ENCODE peak calls at places on chromosomes 13 and 19, in seven cellular contexts. R is bronchial epithelial cell, X is fibroblast of villous mesenchyme, U is NB4, G is glutamatergic neuron, O is GM13976, T is OCI-LY7. I is an unnamed sample.

GRCh38 chr19:2567580-2567979 is 91.7 kb downstream of the GADD45B start:
- DNase-seq in R (no peak), X (peak), U (no peak), G (no peak), O (no peak), T (no peak), I (no peak)

GRCh38 chr19:1567116-1567847 is 843 bp downstream of the MEX3D start:
- DNase-seq in R (no peak), X (peak), U (no peak), G (peak), O (no peak), T (no peak), I (no peak)

GRCh38 chr13:106635616-106636015 is 67.7 kb upstream of the ARGLU1 start:
- DNase-seq in R (no peak), X (no peak), U (no peak), G (no peak), O (no peak), T (no peak), I (no peak)

GRCh38 chr13:98824376-98825160 is 72.1 kb upstream of the SLC15A1 start:
- DNase-seq in R (peak), X (no peak), U (no peak), G (no peak), O (no peak), T (peak), I (no peak)

GRCh38 chr13:98454389-98454881 is 122.5 kb downstream of the STK24 start:
- DNase-seq in R (peak), X (peak), U (no peak), G (no peak), O (no peak), T (no peak), I (no peak)

GRCh38 chr19:40280608-40281221 is 4.4 kb downstream of the AKT2 start:
- DNase-seq in R (no peak), X (no peak), U (no peak), G (no peak), O (no peak), T (peak), I (no peak)

GRCh38 chr13:106318941-106319411 is 216.5 kb downstream of the EFNB2 start:
- DNase-seq in R (peak), X (peak), U (peak), G (no peak), O (no peak), T (no peak), I (no peak)

GRCh38 chr19:56595548-56595899 is 422 bp downstream of the ZNF71 start:
- DNase-seq in R (peak), X (no peak), U (no peak), G (no peak), O (no peak), T (no peak), I (no peak)

GRCh38 chr19:40213251-40213793 is 4.9 kb downstream of the TTC9B start:
- DNase-seq in R (no peak), X (no peak), U (no peak), G (no peak), O (no peak), T (no peak), I (no peak)

GRCh38 chr19:12800344-12800732 is 1.3 kb downstream of the PRDX2 start:
- DNase-seq in R (no peak), X (no peak), U (no peak), G (no peak), O (no peak), T (no peak), I (peak)

GRCh38 chr19:43618921-43619261 is 538 bp downstream of the ZNF428 start:
- DNase-seq in R (no peak), X (no peak), U (peak), G (peak), O (peak), T (peak), I (peak)

GRCh38 chr19:55410168-55410567 is 2.6 kb upstream of the UBE2S start:
- DNase-seq in R (no peak), X (no peak), U (no peak), G (no peak), O (no peak), T (no peak), I (no peak)

GRCh38 chr19:6632002-6632621 is 37.8 kb downstream of the TNFSF14 start:
- DNase-seq in R (peak), X (peak), U (peak), G (peak), O (peak), T (peak), I (peak)

GRCh38 chr19:14515501-14516047 is 2.6 kb downstream of the DNAJB1 start:
- DNase-seq in R (no peak), X (no peak), U (no peak), G (no peak), O (no peak), T (no peak), I (peak)

GRCh38 chr19:24033308-24033961 is 53.6 kb upstream of the ZNF254 start:
- DNase-seq in R (peak), X (peak), U (peak), G (peak), O (peak), T (peak), I (peak)

GRCh38 chr19:4581381-4582111 is 22.1 kb upstream of the SEMA6B start:
- DNase-seq in R (no peak), X (no peak), U (peak), G (peak), O (peak), T (peak), I (peak)

GRCh38 chr19:5436101-5436947 is 18.9 kb upstream of the ZNRF4 start:
- DNase-seq in R (no peak), X (no peak), U (no peak), G (peak), O (no peak), T (no peak), I (peak)

GRCh38 chr19:48006762-48007161 is 12.3 kb downstream of the ELSPBP1 start:
- DNase-seq in R (no peak), X (no peak), U (peak), G (no peak), O (no peak), T (peak), I (no peak)

GRCh38 chr19:41366089-41366488 is 2.1 kb upstream of the B9D2 start:
- DNase-seq in R (no peak), X (no peak), U (no peak), G (no peak), O (no peak), T (peak), I (peak)

GRCh38 chr13:40640845-40641458 is 25.5 kb downstream of the FOXO1 start:
- DNase-seq in R (peak), X (no peak), U (peak), G (no peak), O (no peak), T (no peak), I (no peak)

GRCh38 chr19:44879309-44880065 is 11.6 kb upstream of the TOMM40 start:
- DNase-seq in R (no peak), X (no peak), U (no peak), G (no peak), O (no peak), T (no peak), I (no peak)

GRCh38 chr13:40494513-40494912 is 171.9 kb downstream of the FOXO1 start:
- DNase-seq in R (no peak), X (no peak), U (no peak), G (no peak), O (no peak), T (peak), I (no peak)

GRCh38 chr19:5534787-5535586 is 32.8 kb downstream of the TINCR start:
- DNase-seq in R (no peak), X (no peak), U (peak), G (peak), O (no peak), T (peak), I (no peak)

GRCh38 chr19:3440082-3440481 is 40.2 kb downstream of the SMIM24 start:
- DNase-seq in R (no peak), X (peak), U (peak), G (peak), O (peak), T (peak), I (peak)

GRCh38 chr13:109345433-109345941 is 440.9 kb downstream of the IRS2 start:
- DNase-seq in R (peak), X (peak), U (no peak), G (no peak), O (no peak), T (no peak), I (no peak)

GRCh38 chr13:77779461-77780272 is 82.2 kb downstream of the SLAIN1 start:
- DNase-seq in R (peak), X (peak), U (peak), G (no peak), O (peak), T (peak), I (peak)

GRCh38 chr13:110017379-110017778 is 231.0 kb upstream of the IRS2 start:
- DNase-seq in R (peak), X (peak), U (no peak), G (no peak), O (no peak), T (no peak), I (no peak)

GRCh38 chr13:35866801-35867200 is 264.4 kb downstream of the DCLK1 start:
- DNase-seq in R (no peak), X (no peak), U (no peak), G (no peak), O (no peak), T (no peak), I (no peak)

GRCh38 chr19:31772915-31773314 is 423.7 kb upstream of the TSHZ3 start:
- DNase-seq in R (no peak), X (no peak), U (no peak), G (no peak), O (no peak), T (no peak), I (no peak)

GRCh38 chr13:53001871-53002270 is 26.7 kb upstream of the OLFM4 start:
- DNase-seq in R (peak), X (no peak), U (no peak), G (no peak), O (no peak), T (no peak), I (no peak)

GRCh38 chr13:25798998-25799397 is 252.8 kb downstream of the SHISA2 start:
- DNase-seq in R (no peak), X (no peak), U (no peak), G (no peak), O (no peak), T (no peak), I (no peak)

GRCh38 chr13:35345992-35346391 is 130.5 kb downstream of the MAB21L1 start:
- DNase-seq in R (no peak), X (no peak), U (no peak), G (no peak), O (no peak), T (no peak), I (no peak)

GRCh38 chr19:1027953-1028902 is 1.8 kb downstream of the CNN2 start:
- DNase-seq in R (peak), X (peak), U (peak), G (no peak), O (peak), T (peak), I (peak)

GRCh38 chr19:16654621-16655020 is 5.3 kb downstream of the SMIM7 start:
- DNase-seq in R (no peak), X (no peak), U (no peak), G (no peak), O (no peak), T (no peak), I (no peak)

GRCh38 chr19:4754248-4754647 is 30.6 kb upstream of the DPP9 start:
- DNase-seq in R (peak), X (no peak), U (peak), G (no peak), O (no peak), T (no peak), I (no peak)

GRCh38 chr19:5186293-5187050 is 154.1 kb downstream of the PTPRS start:
- DNase-seq in R (peak), X (peak), U (no peak), G (no peak), O (no peak), T (no peak), I (no peak)

GRCh38 chr19:3982701-3983541 is 2.3 kb downstream of the EEF2 start:
- DNase-seq in R (peak), X (peak), U (peak), G (no peak), O (no peak), T (no peak), I (no peak)

GRCh38 chr19:15550847-15551182 is 42.5 kb downstream of the CYP4F22 start:
- DNase-seq in R (no peak), X (no peak), U (no peak), G (no peak), O (peak), T (no peak), I (no peak)

GRCh38 chr19:54432144-54432738 is 16.8 kb upstream of the LENG8 start:
- DNase-seq in R (peak), X (no peak), U (no peak), G (no peak), O (no peak), T (no peak), I (no peak)

GRCh38 chr13:100044936-100045335 is 44.0 kb upstream of the PCCA start:
- DNase-seq in R (no peak), X (no peak), U (no peak), G (no peak), O (no peak), T (no peak), I (no peak)

GRCh38 chr13:48647625-48648024 is 6.1 kb upstream of the CYSLTR2 start:
- DNase-seq in R (no peak), X (no peak), U (no peak), G (no peak), O (no peak), T (peak), I (no peak)
- TF ChIP-seq CTCF in R (no peak), X (peak), U (no peak), G (no peak), O (no peak), T (peak), I (peak)

DNA sequence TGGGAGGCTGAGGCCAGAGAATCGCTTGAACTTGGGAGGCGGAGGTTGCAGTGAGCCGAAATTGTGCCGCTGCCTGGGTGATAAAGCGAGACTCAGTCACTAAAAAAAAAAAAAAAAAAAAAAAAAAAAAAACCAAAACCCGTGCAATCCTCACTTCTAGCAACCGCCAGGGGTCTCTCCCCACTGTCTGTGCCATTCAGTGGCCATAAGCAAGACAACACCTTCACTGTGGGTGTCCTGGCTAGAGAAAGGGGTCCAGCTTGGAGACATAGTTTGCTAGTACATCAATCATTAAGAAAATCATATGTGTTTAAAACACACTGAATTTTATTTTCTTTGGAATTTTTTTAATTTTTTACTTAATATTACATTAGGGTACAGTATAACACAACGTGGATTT is 68.2 kb downstream of the RASL11A start:
- DNase-seq in R (no peak), X (no peak), U (peak), G (peak), O (no peak), T (peak), I (no peak)
- TF ChIP-seq CTCF in R (no peak), X (peak), U (peak), G (no peak), O (peak), T (no peak), I (peak)

DNA sequence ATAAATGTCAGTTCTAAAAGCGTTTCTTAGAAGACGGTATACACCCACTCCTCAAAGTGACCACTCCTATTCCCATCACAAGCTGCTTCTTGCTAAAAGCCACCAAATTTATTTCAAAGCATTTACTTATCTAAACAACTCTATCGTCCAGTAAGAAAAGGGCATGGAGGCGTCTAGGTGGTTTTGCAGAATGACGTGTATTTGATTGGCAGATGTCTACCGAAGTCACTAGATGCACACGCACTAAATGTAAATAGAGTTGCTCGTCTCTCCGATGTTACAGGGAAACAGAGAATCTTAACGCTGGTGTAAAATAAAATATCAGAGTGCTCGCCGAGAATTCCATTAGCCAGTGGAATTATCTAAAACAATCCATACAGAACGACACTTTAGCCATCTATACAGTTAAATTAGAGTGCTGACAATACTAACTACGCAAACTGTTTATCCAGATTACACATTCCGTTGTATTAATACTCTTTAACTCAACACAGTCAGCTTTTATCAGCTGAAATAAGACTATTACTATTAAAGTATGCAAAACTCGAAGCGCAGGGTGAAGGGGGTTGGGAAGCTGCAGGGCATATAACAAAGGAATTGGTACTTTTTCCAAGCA is 1.9 kb downstream of the KLF12 start:
- DNase-seq in R (peak), X (no peak), U (no peak), G (no peak), O (no peak), T (peak), I (peak)
- TF ChIP-seq CTCF in R (no peak), X (no peak), U (no peak), G (no peak), O (no peak), T (no peak), I (no peak)

GRCh38 chr19:19062454-19063182 is 1.2 kb upstream of the SLC25A42 start:
- DNase-seq in R (peak), X (peak), U (peak), G (no peak), O (no peak), T (peak), I (no peak)

GRCh38 chr19:19061491-19061890 is 2.3 kb upstream of the SLC25A42 start:
- DNase-seq in R (no peak), X (no peak), U (no peak), G (no peak), O (no peak), T (no peak), I (no peak)

GRCh38 chr19:19064811-19065745 is 1.3 kb downstream of the SLC25A42 start:
- DNase-seq in R (no peak), X (peak), U (peak), G (peak), O (peak), T (peak), I (peak)

GRCh38 chr19:19063183-19064097 is at the start of gene SLC25A42:
- DNase-seq in R (peak), X (peak), U (peak), G (peak), O (peak), T (peak), I (peak)

GRCh38 chr19:19064098-19064722 is 416 bp downstream of the SLC25A42 start:
- DNase-seq in R (no peak), X (no peak), U (no peak), G (no peak), O (no peak), T (peak), I (no peak)
- TF ChIP-seq CTCF in R (peak), X (peak), U (no peak), G (no peak), O (peak), T (peak), I (peak)

DNA sequence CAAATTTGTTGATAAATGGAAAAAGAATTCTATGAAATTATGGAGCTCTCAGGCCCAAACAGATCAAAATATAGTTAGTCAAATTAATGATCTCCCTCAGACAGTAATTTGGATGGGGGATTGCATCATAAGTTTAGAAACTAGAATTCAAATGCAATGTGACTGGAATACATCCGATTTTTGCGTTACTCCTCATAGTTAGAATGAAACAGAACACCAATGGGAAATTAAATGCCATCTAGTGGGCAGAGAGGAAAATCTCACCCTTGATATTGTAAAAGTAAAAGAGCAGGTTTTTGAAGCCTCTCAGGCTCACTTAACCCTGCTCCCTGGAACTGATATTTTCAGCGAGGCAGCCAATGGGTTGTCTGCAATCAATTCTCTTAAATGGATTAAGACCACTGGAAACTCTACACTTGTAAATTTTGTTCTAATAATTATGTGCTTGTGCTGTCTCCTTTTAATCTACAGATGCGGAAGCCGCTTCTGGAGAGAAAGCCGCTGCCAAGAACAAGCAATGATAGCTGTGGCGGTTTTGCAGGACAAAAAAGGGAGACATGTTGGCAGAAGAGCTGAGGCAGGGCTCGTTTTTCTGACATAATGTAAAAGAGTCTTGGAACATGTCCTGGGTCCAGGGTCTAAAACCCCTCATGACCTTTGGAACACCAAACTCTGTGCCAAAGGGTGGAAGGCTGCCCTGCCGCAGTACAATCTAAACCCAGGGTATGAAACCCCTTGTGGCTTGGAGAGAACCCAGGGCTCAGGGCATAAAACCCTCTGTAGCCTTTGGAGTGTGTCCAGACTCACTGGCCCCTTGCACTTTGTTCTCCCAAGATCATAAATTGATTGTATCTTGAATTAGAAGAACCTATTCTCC is 12.9 kb downstream of the ZNF417 start:
- DNase-seq in R (peak), X (peak), U (peak), G (no peak), O (no peak), T (peak), I (no peak)
- TF ChIP-seq CTCF in R (peak), X (peak), U (peak), G (peak), O (no peak), T (peak), I (peak)

DNA sequence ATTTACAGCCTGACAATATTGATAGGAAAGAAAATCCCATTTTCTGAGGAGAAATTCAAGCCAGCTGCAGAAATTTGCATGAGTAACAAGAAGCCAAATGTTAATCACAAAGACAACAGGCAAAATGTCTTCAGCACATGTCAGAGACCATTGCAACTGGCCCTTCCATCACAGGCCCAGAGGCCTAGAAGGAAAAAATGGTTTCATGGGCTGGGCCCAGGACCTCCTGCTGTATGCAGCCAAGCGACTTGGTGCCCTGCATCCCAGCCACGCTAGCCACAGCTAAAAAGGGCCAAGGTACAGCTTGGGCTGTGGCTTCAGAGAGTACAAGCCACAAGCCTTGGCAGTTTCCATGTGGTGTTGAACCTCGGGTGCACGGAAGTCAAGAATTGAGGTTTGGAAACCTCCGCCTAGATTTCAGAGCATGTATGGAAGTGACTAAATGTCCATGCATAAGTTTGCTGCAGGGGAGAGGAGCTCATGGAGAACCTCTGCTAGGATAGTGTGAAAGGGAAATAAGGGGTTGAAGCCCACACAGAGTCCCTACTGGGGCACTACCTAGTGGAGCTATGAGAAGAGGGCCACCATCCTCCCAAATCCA is 1474.0 kb downstream of the PCDH9 start:
- DNase-seq in R (no peak), X (no peak), U (no peak), G (no peak), O (no peak), T (no peak), I (no peak)
- TF ChIP-seq CTCF in R (no peak), X (no peak), U (no peak), G (no peak), O (no peak), T (no peak), I (no peak)

I was measured in GM13977.